ENCODE peak calls at places on chromosomes 1 and 21, in seven cellular contexts. S is amygdala; B is naive thymus-derived CD4-positive, alpha-beta T cell; M is stimulated activated CD8-positive, alpha-beta memory T cell treated with anti-CD3 and anti-CD28 coated beads, Interleukin-4, amount 100 ng/mL, for 4 hours; C is Right ventricle myocardium inferior; G is HTR-8/SVneo; O is posterior cingulate gyrus. L is an unnamed sample.

GRCh38 chr1:20496241-20496661 is 10.2 kb upstream of the CAMK2N1 start:
- DNase-seq in G (no peak), M (no peak), C (no peak), S (no peak), B (no peak), O (no peak), L (no peak)

GRCh38 chr1:31483012-31483946 is 70.3 kb downstream of the SERINC2 start:
- DNase-seq in O (no peak), C (no peak), M (no peak), G (peak), B (no peak), S (no peak), L (no peak)

GRCh38 chr1:116289219-116289618 is 83.8 kb upstream of the ATP1A1 start:
- DNase-seq in M (no peak), C (no peak), B (no peak), S (no peak), O (no peak), G (no peak), L (no peak)

GRCh38 chr1:37085393-37085792 is 51.1 kb upstream of the GRIK3 start:
- DNase-seq in O (no peak), M (no peak), S (no peak), B (no peak), C (no peak), G (no peak), L (no peak)

GRCh38 chr1:87402192-87403046 is 73.7 kb downstream of the LMO4 start:
- DNase-seq in G (no peak), C (no peak), S (no peak), B (no peak), M (no peak), O (no peak), L (no peak)

GRCh38 chr1:9721606-9722377 is 70.3 kb downstream of the PIK3CD start:
- DNase-seq in S (no peak), B (peak), O (no peak), M (peak), C (no peak), G (peak), L (peak)

GRCh38 chr1:200038987-200039848 is 11.7 kb downstream of the NR5A2 start:
- DNase-seq in B (peak), C (peak), G (peak), S (no peak), O (no peak), M (no peak), L (no peak)

GRCh38 chr1:70204578-70204977 is 801 bp downstream of the LRRC40 start:
- DNase-seq in C (no peak), B (no peak), M (no peak), O (no peak), G (no peak), S (no peak), L (no peak)

GRCh38 chr1:203629509-203630082 is 3.0 kb downstream of the ATP2B4 start:
- DNase-seq in G (no peak), B (peak), O (no peak), S (no peak), M (no peak), C (peak), L (no peak)

GRCh38 chr1:171898956-171899355 is 57.7 kb downstream of the DNM3 start:
- DNase-seq in M (no peak), O (peak), S (peak), G (no peak), B (no peak), C (no peak), L (peak)

GRCh38 chr1:234495231-234495990 is 16.4 kb upstream of the TARBP1 start:
- DNase-seq in G (peak), M (no peak), B (no peak), S (no peak), C (no peak), O (no peak), L (no peak)

GRCh38 chr1:77594366-77595112 is 87.9 kb downstream of the ZZZ3 start:
- DNase-seq in S (no peak), B (no peak), C (no peak), O (no peak), G (no peak), M (no peak), L (no peak)

GRCh38 chr1:87084247-87084836 is 169.9 kb downstream of the HS2ST1 start:
- DNase-seq in S (no peak), O (no peak), C (no peak), G (no peak), M (no peak), B (no peak), L (peak)

GRCh38 chr1:160219062-160219929 is 14.1 kb downstream of the PEA15 start:
- DNase-seq in M (no peak), C (no peak), B (no peak), O (no peak), S (peak), G (peak), L (no peak)

GRCh38 chr1:52008074-52008809 is 17.7 kb upstream of the RAB3B start:
- DNase-seq in G (no peak), C (no peak), B (no peak), S (no peak), M (no peak), O (no peak), L (no peak)

GRCh38 chr1:28642056-28642846 is 616 bp downstream of the TAF12 start:
- DNase-seq in B (no peak), O (no peak), S (no peak), G (no peak), C (peak), M (peak), L (peak)

GRCh38 chr1:7420706-7421105 is 350.4 kb upstream of the VAMP3 start:
- DNase-seq in O (peak), C (no peak), S (no peak), G (no peak), M (no peak), B (peak), L (no peak)

GRCh38 chr1:36664564-36665287 is 182.0 kb upstream of the CSF3R start:
- DNase-seq in B (no peak), M (no peak), G (no peak), O (no peak), S (no peak), C (no peak), L (no peak)

GRCh38 chr1:66374561-66375111 is 159.3 kb upstream of the SGIP1 start:
- DNase-seq in O (no peak), M (no peak), S (no peak), C (no peak), B (peak), G (peak), L (no peak)

GRCh38 chr1:18922319-18922726 is 20.0 kb upstream of the ALDH4A1 start:
- DNase-seq in M (no peak), O (peak), S (peak), G (no peak), C (peak), B (no peak), L (peak)

GRCh38 chr1:154755858-154756730 is 114.0 kb downstream of the KCNN3 start:
- DNase-seq in G (no peak), B (peak), O (no peak), C (no peak), S (no peak), M (no peak), L (no peak)

GRCh38 chr1:186325239-186325638 is 49.8 kb downstream of the TPR start:
- DNase-seq in O (no peak), S (no peak), C (no peak), M (no peak), G (no peak), B (no peak), L (no peak)

GRCh38 chr1:205994342-205994741 is 8.9 kb downstream of the RAB7B start:
- DNase-seq in B (no peak), G (no peak), C (no peak), M (no peak), S (peak), O (peak), L (no peak)

GRCh38 chr1:24932284-24932683 is 2.2 kb upstream of the RUNX3 start:
- DNase-seq in M (no peak), B (peak), G (peak), C (peak), S (no peak), O (no peak), L (no peak)

GRCh38 chr1:31381394-31382287 is 8.8 kb upstream of the FABP3 start:
- DNase-seq in S (no peak), C (peak), G (no peak), B (no peak), O (no peak), M (no peak), L (no peak)

GRCh38 chr1:41498809-41499208 is 14.3 kb upstream of the EDN2 start:
- DNase-seq in C (peak), M (no peak), S (no peak), G (peak), B (no peak), O (no peak), L (no peak)

GRCh38 chr1:228393268-228393699 is 13.4 kb downstream of the TRIM11 start:
- DNase-seq in B (no peak), C (peak), O (no peak), S (no peak), M (no peak), G (no peak), L (no peak)

GRCh38 chr1:179298952-179299351 is 5.4 kb downstream of the SOAT1 start:
- DNase-seq in M (no peak), O (no peak), S (no peak), B (peak), C (no peak), G (no peak), L (no peak)

GRCh38 chr1:209703834-209704504 is 677 bp upstream of the HSD11B1 start:
- DNase-seq in G (no peak), O (no peak), C (no peak), S (no peak), B (no peak), M (no peak), L (no peak)

GRCh38 chr1:68016364-68016763 is 34.1 kb downstream of the DIRAS3 start:
- DNase-seq in S (no peak), M (no peak), C (no peak), O (no peak), G (no peak), B (no peak), L (no peak)

GRCh38 chr1:160001440-160001839 is 30.4 kb downstream of the PIGM start:
- DNase-seq in C (no peak), S (no peak), O (no peak), M (no peak), B (no peak), G (no peak), L (no peak)

GRCh38 chr1:150575518-150576366 is 3.7 kb downstream of the MCL1 start:
- DNase-seq in B (no peak), C (no peak), O (no peak), M (no peak), S (no peak), G (no peak), L (no peak)

GRCh38 chr21:45074048-45074817 is at the start of gene ADARB1:
- DNase-seq in M (no peak), C (peak), B (peak), O (peak), G (peak), S (no peak), L (peak)

GRCh38 chr21:25735895-25736597 is 1.3 kb downstream of the GABPA start:
- DNase-seq in B (no peak), M (no peak), S (no peak), C (no peak), G (no peak), O (no peak), L (peak)

GRCh38 chr1:180973360-180973759 is 49.3 kb downstream of the STX6 start:
- DNase-seq in G (no peak), B (no peak), C (no peak), O (no peak), M (no peak), S (no peak), L (peak)

GRCh38 chr1:105362438-105362837 is 1612.7 kb downstream of the AMY1C start:
- DNase-seq in S (no peak), C (no peak), M (no peak), G (no peak), B (no peak), O (no peak), L (no peak)

GRCh38 chr1:44408181-44409018 is 3.3 kb downstream of the RNF220 start:
- DNase-seq in M (no peak), B (peak), G (no peak), C (no peak), S (no peak), O (no peak), L (no peak)

GRCh38 chr1:203338335-203339036 is 12.4 kb downstream of the FMOD start:
- DNase-seq in O (no peak), B (peak), M (no peak), S (peak), G (peak), C (no peak), L (peak)

GRCh38 chr1:221576268-221576667 is 165.6 kb downstream of the DUSP10 start:
- DNase-seq in M (no peak), S (no peak), O (no peak), C (no peak), B (no peak), G (peak), L (no peak)

GRCh38 chr1:164999135-164999534 is 357.4 kb downstream of the LMX1A start:
- DNase-seq in G (no peak), B (no peak), O (no peak), M (no peak), C (no peak), S (no peak), L (no peak)

L was measured in cerebellum.